ENCODE peak calls at places on chromosome 14, in ten cellular contexts. P, R, G, I, L, X, M, Y, D and O are unnamed samples.

GRCh38 chr14:95319312-95320075 is at the start of gene CLMN:
- DNase-seq in L (peak; percentile 59), R (no peak), D (peak; percentile 34), P (peak; percentile 75), G (peak; percentile 40), X (peak; percentile 53), I (peak; percentile 70), Y (peak; percentile 69), M (peak; percentile 21), O (peak; percentile 52)

GRCh38 chr14:56754966-56755365 is 55.3 kb downstream of the OTX2 start:
- DNase-seq in X (no peak), M (no peak), R (no peak), I (no peak), D (no peak), L (no peak), G (no peak), P (no peak), Y (no peak), O (no peak)

GRCh38 chr14:68898248-68899032 is 80.7 kb downstream of the ACTN1 start:
- DNase-seq in D (no peak), P (no peak), Y (no peak), L (peak; percentile 35), I (no peak), M (no peak), X (no peak), R (no peak), G (no peak), O (no peak)

GRCh38 chr14:23572841-23573240 is 5.2 kb upstream of the AP1G2 start:
- DNase-seq in R (no peak), Y (no peak), D (no peak), L (peak; percentile 69), P (no peak), I (no peak), X (no peak), M (no peak), G (no peak), O (no peak)

GRCh38 chr14:65961004-65961403 is 525.2 kb upstream of the CCDC196 start:
- DNase-seq in L (peak; percentile 76), P (peak; percentile 75), G (peak; percentile 50), X (peak; percentile 60), R (no peak), M (peak; percentile 7), I (peak; percentile 62), D (peak; percentile 54), Y (peak; percentile 83), O (peak; percentile 55)

GRCh38 chr14:23425169-23425568 is 10.3 kb downstream of the MYH7 start:
- DNase-seq in M (no peak), R (no peak), I (no peak), Y (no peak), D (no peak), G (no peak), X (no peak), L (no peak), P (no peak), O (no peak)

GRCh38 chr14:77421241-77421640 is 2.1 kb downstream of the NOXRED1 start:
- DNase-seq in X (no peak), Y (no peak), G (no peak), P (peak; percentile 4), I (no peak), R (no peak), D (no peak), M (peak; percentile 2), L (no peak), O (no peak)

GRCh38 chr14:105061428-105062047 is 3.7 kb downstream of the GPR132 start:
- DNase-seq in M (no peak), R (no peak), I (no peak), D (peak; percentile 31), L (peak; percentile 61), X (no peak), P (no peak), Y (no peak), G (no peak), O (peak; percentile 49)

DNA sequence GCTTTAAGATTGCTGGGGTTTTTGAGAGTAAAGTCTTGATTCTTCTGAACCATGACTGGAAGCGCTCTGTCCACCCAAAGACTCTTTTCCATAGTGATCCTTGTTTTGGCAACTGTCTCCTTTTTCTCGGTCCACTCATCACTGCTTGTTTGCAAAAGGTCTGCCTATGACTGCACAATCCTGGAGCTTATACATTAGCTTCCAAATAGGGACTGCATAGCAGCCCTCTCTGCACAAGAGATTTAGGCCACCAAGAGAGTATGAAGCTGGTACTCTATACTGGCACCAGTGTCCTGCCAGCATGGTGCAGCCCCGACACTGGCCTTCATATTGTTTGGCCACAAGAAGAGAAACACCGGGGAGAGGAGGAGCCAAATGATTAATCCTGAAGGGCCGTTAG is 99.1 kb downstream of the AKAP6 start:
- DNase-seq in M (peak; percentile 45), R (no peak), L (no peak), I (no peak), P (no peak), Y (no peak), X (no peak), G (no peak), D (no peak), O (no peak)
- H3K4me3 ChIP-seq in M (no peak overlapping the region), R (no peak overlapping the region), L (no peak overlapping the region), I (no peak overlapping the region), P (no peak overlapping the region), Y (no peak overlapping the region), X (no peak overlapping the region), G (no peak overlapping the region), D (no peak overlapping the region), O (no peak overlapping the region)

GRCh38 chr14:74620923-74621322 is 8.9 kb upstream of the LTBP2 start:
- DNase-seq in X (no peak), L (no peak), D (no peak), I (no peak), P (no peak), G (no peak), M (no peak), Y (no peak), R (no peak), O (no peak)

GRCh38 chr14:74620497-74620921 is 8.5 kb upstream of the LTBP2 start:
- DNase-seq in X (no peak), R (no peak), P (peak; percentile 98), M (peak; percentile 100), D (no peak), Y (peak; percentile 94), G (no peak), L (no peak), I (no peak), O (peak; percentile 40)

GRCh38 chr14:74619672-74620131 is 7.7 kb upstream of the LTBP2 start:
- DNase-seq in D (no peak), R (no peak), X (no peak), G (no peak), I (no peak), Y (peak; percentile 64), M (peak; percentile 99), P (peak; percentile 99), L (peak; percentile 95), O (no peak)

GRCh38 chr14:74621556-74621955 is 9.5 kb upstream of the LTBP2 start:
- DNase-seq in R (no peak), Y (peak; percentile 33), P (no peak), G (no peak), D (no peak), I (peak; percentile 67), X (no peak), L (no peak), M (no peak), O (no peak)

DNA sequence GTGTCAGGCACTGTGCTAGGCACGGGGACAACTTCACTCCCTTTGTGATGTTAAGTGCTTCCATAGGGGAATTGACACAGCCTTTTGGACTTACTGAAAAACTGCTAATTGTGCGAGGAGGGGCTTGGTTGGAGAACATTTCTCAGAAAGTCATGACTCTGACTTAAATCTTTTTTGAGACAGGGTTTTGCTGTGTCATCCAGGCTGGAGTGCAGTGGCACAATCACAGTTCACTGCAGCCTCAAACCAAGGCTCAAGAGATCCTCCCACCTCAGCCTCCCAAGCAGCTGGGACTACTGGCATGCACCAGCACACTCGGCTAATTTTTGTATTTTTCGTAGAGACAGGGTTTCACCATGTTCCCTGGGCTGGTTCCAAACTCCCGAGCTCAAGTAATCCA is 10.2 kb upstream of the LTBP2 start:
- DNase-seq in M (no peak), D (no peak), Y (no peak), R (no peak), G (no peak), L (no peak), X (no peak), P (no peak), I (no peak), O (no peak)
- H3K27ac ChIP-seq in M (no peak overlapping the region), D (no peak overlapping the region), Y (no peak overlapping the region), R (no peak overlapping the region), G (no peak overlapping the region), L (no peak overlapping the region), X (no peak overlapping the region), P (no peak overlapping the region), I (peak overlapping the region; percentile 62), O (no peak overlapping the region)

GRCh38 chr14:51070732-51071131 is 24.2 kb downstream of the TRIM9 start:
- DNase-seq in I (no peak), L (no peak), P (peak; percentile 39), D (no peak), R (no peak), X (no peak), Y (no peak), M (peak; percentile 45), G (no peak), O (no peak)

GRCh38 chr14:51069065-51069464 is 25.8 kb downstream of the TRIM9 start:
- DNase-seq in I (no peak), G (no peak), X (no peak), R (no peak), L (no peak), M (peak; percentile 54), D (no peak), Y (peak; percentile 7), P (peak; percentile 22), O (no peak)

GRCh38 chr14:51073751-51074150 is 21.2 kb downstream of the TRIM9 start:
- DNase-seq in D (no peak), I (no peak), R (no peak), L (no peak), Y (no peak), G (no peak), P (no peak), M (peak; percentile 18), X (no peak), O (no peak)

GRCh38 chr14:51072976-51073375 is 21.9 kb downstream of the TRIM9 start:
- DNase-seq in I (no peak), G (no peak), Y (no peak), P (no peak), X (no peak), M (peak; percentile 18), L (no peak), D (no peak), R (no peak), O (no peak)

DNA sequence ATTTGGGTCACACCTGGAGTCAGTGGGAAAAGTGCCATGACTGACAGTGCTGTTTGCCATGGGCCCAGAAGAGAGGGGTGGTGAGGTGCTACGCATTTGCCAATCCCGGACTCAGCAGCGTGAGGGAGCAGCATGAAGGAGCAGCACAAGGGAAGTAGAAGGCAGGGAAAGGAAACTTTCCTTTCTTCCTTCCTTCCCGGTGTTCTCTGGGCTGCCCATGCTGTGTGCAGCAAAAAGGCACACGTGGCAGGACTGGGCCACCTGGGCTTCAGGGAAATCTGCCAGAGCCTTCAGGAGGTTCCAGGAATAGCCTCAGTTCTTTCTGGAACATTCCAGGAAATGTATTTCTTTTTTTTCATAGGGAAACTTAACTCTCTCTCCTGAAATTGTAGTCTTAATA is 23.1 kb downstream of the TRIM9 start:
- DNase-seq in L (no peak), G (no peak), X (no peak), D (no peak), R (no peak), M (peak; percentile 52), P (no peak), I (no peak), Y (no peak), O (no peak)
- H3K4me3 ChIP-seq in L (no peak overlapping the region), G (no peak overlapping the region), X (no peak overlapping the region), D (no peak overlapping the region), R (no peak overlapping the region), M (no peak overlapping the region), P (no peak overlapping the region), I (no peak overlapping the region), Y (no peak overlapping the region), O (no peak overlapping the region)

GRCh38 chr14:55404170-55404569 is 7.5 kb downstream of the ATG14 start:
- DNase-seq in D (no peak), R (no peak), G (no peak), L (no peak), X (no peak), P (no peak), I (no peak), Y (no peak), M (no peak), O (no peak)

GRCh38 chr14:55399912-55400311 is 11.7 kb downstream of the ATG14 start:
- DNase-seq in Y (no peak), M (peak; percentile 22), X (no peak), D (no peak), R (no peak), L (no peak), I (no peak), P (no peak), G (no peak), O (no peak)

GRCh38 chr14:55398679-55399078 is 13.0 kb downstream of the ATG14 start:
- DNase-seq in Y (no peak), M (peak; percentile 96), R (no peak), L (no peak), X (no peak), I (no peak), D (no peak), P (peak; percentile 97), G (peak; percentile 55), O (no peak)

GRCh38 chr14:55399183-55399582 is 12.4 kb downstream of the ATG14 start:
- DNase-seq in X (no peak), R (no peak), Y (no peak), G (no peak), P (no peak), L (no peak), I (no peak), M (no peak), D (no peak), O (no peak)
- H3K27ac ChIP-seq in X (no peak overlapping the region), R (no peak overlapping the region), Y (no peak overlapping the region), G (peak overlapping the region; percentile 21), P (peak overlapping the region; percentile 54), L (no peak overlapping the region), I (no peak overlapping the region), M (no peak overlapping the region), D (no peak overlapping the region), O (no peak overlapping the region)